ENCODE peak calls at places on chromosomes 11 and 22, in eight cellular contexts. I is heart right ventricle, P is RWPE1, W is mammary epithelial cell, G is suprapubic skin, M is pancreas, D is cardiac muscle cell, N is IMR-90. R is an unnamed sample.

GRCh38 chr11:6609502-6610015 is 2.5 kb downstream of the TAF10 start:
- DNase-seq in I (no peak), P (no peak), W (no peak), G (no peak), M (no peak), D (no peak), N (no peak), R (no peak)

GRCh38 chr22:29218758-29219408 is 13.2 kb downstream of the EMID1 start:
- DNase-seq in I (no peak), P (no peak), W (no peak), G (peak; percentile 38), M (no peak), D (no peak), N (no peak), R (no peak)

GRCh38 chr11:2271077-2271326 is 614 bp upstream of the ASCL2 start:
- DNase-seq in I (peak; percentile 3), P (no peak), W (no peak), G (no peak), M (no peak), D (no peak), N (no peak), R (no peak)

GRCh38 chr11:122778148-122778547 is 60.2 kb upstream of the CRTAM start:
- DNase-seq in I (no peak), P (no peak), W (peak; percentile 61), G (no peak), M (no peak), D (no peak), N (peak; percentile 65), R (no peak)

GRCh38 chr11:47714554-47715081 is 551 bp downstream of the AGBL2 start:
- DNase-seq in I (no peak), P (peak; percentile 15), W (peak; percentile 56), G (peak; percentile 67), M (no peak), D (peak; percentile 4), N (no peak), R (no peak)

GRCh38 chr11:1402355-1402754 is 12.6 kb downstream of the BRSK2 start:
- DNase-seq in I (no peak), P (no peak), W (no peak), G (no peak), M (no peak), D (no peak), N (no peak), R (no peak)

GRCh38 chr11:115606223-115607220 is 102.3 kb upstream of the CADM1 start:
- DNase-seq in I (peak; percentile 74), P (no peak), W (no peak), G (no peak), M (peak; percentile 24), D (peak; percentile 91), N (peak; percentile 67), R (no peak)

GRCh38 chr11:13761250-13761649 is 92.8 kb downstream of the FAR1 start:
- DNase-seq in I (no peak), P (no peak), W (no peak), G (no peak), M (no peak), D (no peak), N (peak; percentile 22), R (no peak)

GRCh38 chr11:109960831-109961230 is 132.4 kb upstream of the ZC3H12C start:
- DNase-seq in I (peak; percentile 49), P (no peak), W (peak; percentile 53), G (no peak), M (peak; percentile 78), D (no peak), N (peak; percentile 79), R (peak; percentile 14)

GRCh38 chr22:43739851-43740250 is 72.3 kb downstream of the EFCAB6 start:
- DNase-seq in I (no peak), P (no peak), W (no peak), G (no peak), M (no peak), D (no peak), N (no peak), R (no peak)

GRCh38 chr11:94199367-94200130 is 70.9 kb downstream of the PANX1 start:
- DNase-seq in I (no peak), P (no peak), W (no peak), G (no peak), M (no peak), D (no peak), N (peak; percentile 29), R (no peak)

GRCh38 chr11:67612751-67613150 is 6.0 kb downstream of the NDUFV1 start:
- DNase-seq in I (no peak), P (no peak), W (no peak), G (no peak), M (no peak), D (no peak), N (no peak), R (no peak)

GRCh38 chr11:85440273-85440672 is 186.9 kb downstream of the DLG2 start:
- DNase-seq in I (no peak), P (no peak), W (no peak), G (no peak), M (peak; percentile 21), D (no peak), N (no peak), R (no peak)

GRCh38 chr22:47783433-47784366 is 1021.2 kb downstream of the TBC1D22A start:
- DNase-seq in I (no peak), P (no peak), W (no peak), G (no peak), M (no peak), D (no peak), N (no peak), R (no peak)

GRCh38 chr22:17205432-17205831 is 13.8 kb downstream of the ADA2 start:
- DNase-seq in I (no peak), P (no peak), W (no peak), G (no peak), M (no peak), D (no peak), N (no peak), R (no peak)

GRCh38 chr11:37450613-37451012 is 852.6 kb upstream of the RAG2 start:
- DNase-seq in I (no peak), P (no peak), W (peak; percentile 68), G (no peak), M (no peak), D (no peak), N (peak; percentile 8), R (no peak)

GRCh38 chr22:33658775-33659174 is 261.5 kb downstream of the LARGE1 start:
- DNase-seq in I (peak; percentile 74), P (no peak), W (no peak), G (peak; percentile 88), M (no peak), D (no peak), N (peak; percentile 8), R (no peak)

GRCh38 chr22:50305393-50305657 is 2.1 kb downstream of the PLXNB2 start:
- DNase-seq in I (no peak), P (no peak), W (no peak), G (no peak), M (no peak), D (no peak), N (no peak), R (no peak)
- H3K27ac ChIP-seq in I (peak overlapping the region; percentile 92), P (peak overlapping the region; percentile 100), W (peak overlapping the region; percentile 80), G (peak overlapping the region; percentile 96), M (peak overlapping the region; percentile 84), D (peak overlapping the region; percentile 63), N (peak overlapping the region; percentile 96), R (peak overlapping the region; percentile 99)

GRCh38 chr11:46260161-46260560 is 17.3 kb upstream of the CREB3L1 start:
- DNase-seq in I (no peak), P (no peak), W (no peak), G (no peak), M (no peak), D (no peak), N (no peak), R (no peak)

GRCh38 chr11:46252373-46252914 is 25.0 kb upstream of the CREB3L1 start:
- DNase-seq in I (no peak), P (no peak), W (no peak), G (no peak), M (peak; percentile 34), D (no peak), N (no peak), R (no peak)

GRCh38 chr11:46253258-46254134 is 24.0 kb upstream of the CREB3L1 start:
- DNase-seq in I (no peak), P (no peak), W (no peak), G (no peak), M (no peak), D (no peak), N (no peak), R (no peak)

GRCh38 chr11:46254135-46254491 is 23.3 kb upstream of the CREB3L1 start:
- DNase-seq in I (no peak), P (no peak), W (no peak), G (no peak), M (no peak), D (no peak), N (no peak), R (no peak)

GRCh38 chr11:46256540-46257001 is 20.9 kb upstream of the CREB3L1 start:
- DNase-seq in I (no peak), P (no peak), W (no peak), G (no peak), M (no peak), D (no peak), N (no peak), R (no peak)
- H3K27ac ChIP-seq in I (no peak overlapping the region), P (no peak overlapping the region), W (no peak overlapping the region), G (no peak overlapping the region), M (no peak overlapping the region), D (no peak overlapping the region), N (no peak overlapping the region), R (no peak overlapping the region)

GRCh38 chr11:74602637-74603591 is 10.5 kb downstream of the POLD3 start:
- DNase-seq in I (no peak), P (no peak), W (no peak), G (no peak), M (no peak), D (no peak), N (no peak), R (no peak)

GRCh38 chr11:74604311-74604710 is 11.9 kb downstream of the POLD3 start:
- DNase-seq in I (no peak), P (no peak), W (no peak), G (no peak), M (no peak), D (no peak), N (no peak), R (no peak)

DNA sequence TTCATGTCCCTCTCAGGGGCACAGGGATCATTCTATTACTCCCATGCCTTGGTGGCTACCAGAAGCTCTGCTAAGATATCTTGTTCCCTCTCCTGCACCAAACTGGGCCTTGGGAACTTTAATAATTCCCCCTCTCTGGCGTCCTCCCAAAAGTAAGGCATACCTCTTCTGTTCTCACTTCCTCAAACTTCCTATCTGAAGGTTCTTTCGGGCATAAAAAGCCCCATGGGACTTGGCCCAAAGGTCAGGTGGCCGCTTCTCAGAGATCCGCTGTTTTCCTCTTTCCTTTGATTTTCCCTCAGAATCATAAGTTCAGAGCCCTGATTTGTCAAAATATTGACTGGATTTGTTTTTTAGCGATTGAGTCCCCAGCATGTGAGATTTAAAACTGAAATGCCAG is 13.0 kb downstream of the POLD3 start:
- DNase-seq in I (no peak), P (no peak), W (no peak), G (no peak), M (no peak), D (no peak), N (no peak), R (no peak)
- H3K27ac ChIP-seq in I (no peak overlapping the region), P (no peak overlapping the region), W (no peak overlapping the region), G (no peak overlapping the region), M (no peak overlapping the region), D (peak overlapping the region; percentile 76), N (no peak overlapping the region), R (no peak overlapping the region)

DNA sequence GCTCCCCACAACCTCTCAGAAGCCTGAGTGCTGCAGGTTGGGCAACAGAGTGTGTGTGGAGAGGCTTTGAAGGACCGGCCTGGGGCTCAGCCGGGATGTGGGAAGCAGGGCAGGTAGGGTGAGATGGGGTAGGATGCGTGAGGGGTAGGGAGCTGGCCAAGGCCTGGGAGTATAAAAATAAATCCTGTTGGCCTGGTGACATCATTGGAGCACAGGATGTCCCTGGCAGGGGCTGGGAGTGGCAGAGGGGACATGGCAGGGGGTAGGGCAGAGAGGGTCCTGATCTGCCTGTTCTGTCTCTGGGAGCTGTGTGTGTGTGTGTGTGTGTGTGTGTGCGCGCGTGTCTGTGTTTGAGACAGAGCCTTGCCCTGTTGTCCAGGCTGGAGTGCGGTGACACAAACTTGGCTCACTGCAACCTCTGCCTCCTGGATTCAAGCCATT is 28.6 kb downstream of the TEF start:
- DNase-seq in I (peak; percentile 70), P (no peak), W (no peak), G (no peak), M (peak; percentile 51), D (no peak), N (no peak), R (no peak)
- H3K27ac ChIP-seq in I (peak overlapping the region; percentile 97), P (peak overlapping the region; percentile 95), W (no peak overlapping the region), G (peak overlapping the region; percentile 97), M (peak overlapping the region; percentile 70), D (no peak overlapping the region), N (no peak overlapping the region), R (no peak overlapping the region)

R was measured in epithelial cell of prostate.